ENCODE peak calls at places on chromosomes 6 and 20, in five cellular contexts. G is cardiac muscle cell, T is K562, E is right cardiac atrium, O is IMR-90. N is an unnamed sample.

GRCh38 chr20:61942526-61942925 is 123.2 kb downstream of the TAF4 start:
- DNase-seq in G (no peak), T (no peak), E (peak; percentile 41), O (no peak), N (no peak)

GRCh38 chr6:122733259-122733658 is 46.3 kb upstream of the FABP7 start:
- DNase-seq in G (no peak), T (no peak), E (no peak), O (no peak), N (no peak)

GRCh38 chr20:63381781-63382431 is 20.8 kb upstream of the CHRNA4 start:
- DNase-seq in G (no peak), T (peak; percentile 76), E (peak; percentile 64), O (no peak), N (peak; percentile 67)

GRCh38 chr6:81636930-81637568 is 115.4 kb downstream of the TENT5A start:
- DNase-seq in G (no peak), T (no peak), E (no peak), O (peak; percentile 57), N (no peak)

GRCh38 chr6:109045423-109046012 is 49.1 kb downstream of the SESN1 start:
- DNase-seq in G (no peak), T (peak; percentile 36), E (no peak), O (no peak), N (no peak)

GRCh38 chr20:57774951-57775350 is 65.1 kb upstream of the PMEPA1 start:
- DNase-seq in G (no peak), T (no peak), E (no peak), O (no peak), N (no peak)

GRCh38 chr6:157831424-157832249 is 8.6 kb downstream of the SNX9 start:
- DNase-seq in G (no peak), T (no peak), E (no peak), O (no peak), N (no peak)

GRCh38 chr20:18778993-18779392 is 34.6 kb upstream of the SCP2D1 start:
- DNase-seq in G (no peak), T (peak; percentile 7), E (no peak), O (no peak), N (no peak)

GRCh38 chr6:37551446-37551845 is 51.8 kb upstream of the CCDC167 start:
- DNase-seq in G (no peak), T (no peak), E (no peak), O (no peak), N (no peak)

GRCh38 chr6:37549186-37549957 is 49.7 kb upstream of the CCDC167 start:
- DNase-seq in G (no peak), T (no peak), E (no peak), O (no peak), N (peak; percentile 35)

GRCh38 chr6:37551867-37552266 is 52.2 kb upstream of the CCDC167 start:
- DNase-seq in G (no peak), T (no peak), E (no peak), O (no peak), N (no peak)

GRCh38 chr6:37551002-37551401 is 51.3 kb upstream of the CCDC167 start:
- DNase-seq in G (no peak), T (no peak), E (no peak), O (no peak), N (no peak)

GRCh38 chr6:37550436-37550835 is 50.7 kb upstream of the CCDC167 start:
- DNase-seq in G (peak; percentile 60), T (no peak), E (no peak), O (peak; percentile 64), N (no peak)
- H3K4me1 ChIP-seq in G (peaks cover 35% of the 10 kb centered on the region), T (no peaks in the 10 kb centered on the region), E (no peaks in the 10 kb centered on the region), O (peaks cover 17% of the 10 kb centered on the region), N (peaks cover 7% of the 10 kb centered on the region)

GRCh38 chr6:159008656-159009288 is 8.8 kb upstream of the RSPH3 start:
- DNase-seq in G (peak; percentile 57), T (peak; percentile 35), E (no peak), O (peak; percentile 28), N (no peak)
- H3K4me3 ChIP-seq in G (no peak overlapping the region), T (no peak overlapping the region), E (no peak overlapping the region), O (no peak overlapping the region), N (no peak overlapping the region)

DNA sequence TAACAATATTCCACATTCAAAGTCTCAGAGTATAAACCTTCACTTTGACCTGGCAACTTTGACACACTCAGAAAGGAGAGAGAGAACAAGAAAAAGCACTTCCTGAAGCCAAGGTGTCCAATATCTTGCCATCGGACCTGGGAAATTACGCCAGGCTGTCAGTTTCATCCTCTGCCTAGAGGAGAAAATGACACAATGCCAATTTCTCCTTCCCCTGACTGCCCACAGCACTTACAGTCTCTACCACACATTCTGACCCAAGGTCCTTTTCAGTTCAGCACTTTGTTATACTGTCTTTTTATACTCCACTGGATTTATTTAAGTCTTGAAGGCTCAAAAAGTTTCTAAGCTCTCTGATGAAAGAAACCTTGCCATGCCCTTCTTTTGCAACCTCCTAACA is 250.4 kb downstream of the GMPR start:
- DNase-seq in G (no peak), T (no peak), E (no peak), O (no peak), N (no peak)
- H3K4me1 ChIP-seq in G (peaks cover 14% of the 10 kb centered on the region), T (no peaks in the 10 kb centered on the region), E (no peaks in the 10 kb centered on the region), O (no peaks in the 10 kb centered on the region), N (no peaks in the 10 kb centered on the region)

GRCh38 chr20:2800590-2801458 is at the start of gene CPXM1:
- DNase-seq in G (peak; percentile 67), T (peak; percentile 61), E (no peak), O (no peak), N (no peak)

GRCh38 chr20:2798095-2798805 is 2.2 kb downstream of the CPXM1 start:
- DNase-seq in G (no peak), T (no peak), E (no peak), O (no peak), N (no peak)

GRCh38 chr20:2799688-2800589 is 488 bp downstream of the CPXM1 start:
- DNase-seq in G (peak; percentile 48), T (no peak), E (peak; percentile 58), O (peak; percentile 7), N (no peak)

GRCh38 chr20:2798814-2799213 is 1.6 kb downstream of the CPXM1 start:
- DNase-seq in G (peak; percentile 27), T (no peak), E (no peak), O (peak; percentile 10), N (no peak)

GRCh38 chr20:2799271-2799670 is 1.2 kb downstream of the CPXM1 start:
- DNase-seq in G (no peak), T (no peak), E (no peak), O (no peak), N (no peak)
- H3K4me3 ChIP-seq in G (peak overlapping the region; percentile 77), T (no peak overlapping the region), E (no peak overlapping the region), O (no peak overlapping the region), N (no peak overlapping the region)

GRCh38 chr6:142334294-142334693 is 32.5 kb downstream of the ADGRG6 start:
- DNase-seq in G (no peak), T (no peak), E (no peak), O (no peak), N (no peak)
- H3K4me1 ChIP-seq in G (peaks cover 6% of the 10 kb centered on the region), T (no peaks in the 10 kb centered on the region), E (peaks cover 1% of the 10 kb centered on the region), O (peaks cover 5% of the 10 kb centered on the region), N (no peaks in the 10 kb centered on the region)

GRCh38 chr6:75326557-75327258 is 42.1 kb upstream of the TMEM30A start:
- DNase-seq in G (peak; percentile 27), T (no peak), E (no peak), O (peak; percentile 71), N (no peak)
- H3K4me3 ChIP-seq in G (no peak overlapping the region), T (no peak overlapping the region), E (no peak overlapping the region), O (no peak overlapping the region), N (no peak overlapping the region)

DNA sequence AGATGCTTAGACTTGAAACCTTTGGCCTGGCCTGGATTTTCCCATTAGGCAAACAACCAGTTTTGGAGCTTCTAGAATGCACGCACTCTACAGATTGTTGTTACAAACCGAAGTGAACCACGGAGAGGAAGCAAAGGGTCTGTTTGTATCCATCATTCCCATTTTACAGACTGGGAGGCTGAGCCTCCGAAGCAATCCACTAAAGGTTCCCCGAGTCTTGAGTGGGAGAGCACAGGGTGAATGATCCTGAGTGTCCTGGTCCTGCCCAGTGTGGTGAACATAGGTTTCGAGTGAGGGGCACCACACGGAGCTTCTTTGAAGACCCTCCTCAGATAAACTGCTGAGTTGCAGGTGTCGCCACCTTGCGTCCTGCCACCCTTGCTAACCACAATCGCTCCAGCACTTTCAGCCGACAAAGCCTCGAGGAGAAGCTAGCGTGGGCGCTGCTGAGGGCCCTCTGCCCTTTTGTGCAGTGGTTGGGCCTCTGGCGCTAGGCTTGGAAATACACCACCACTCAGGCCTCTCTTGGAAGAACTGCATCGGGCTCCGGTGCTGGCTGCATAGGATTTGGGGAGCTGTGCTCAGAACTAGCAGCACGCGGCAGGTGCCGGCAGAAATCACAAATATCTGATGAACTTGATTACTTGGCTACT is 1.4 kb upstream of the PRDM13 start:
- DNase-seq in G (no peak), T (no peak), E (peak; percentile 36), O (no peak), N (no peak)
- H3K4me1 ChIP-seq in G (peaks cover 7% of the 10 kb centered on the region), T (no peaks in the 10 kb centered on the region), E (no peaks in the 10 kb centered on the region), O (no peaks in the 10 kb centered on the region), N (no peaks in the 10 kb centered on the region)

GRCh38 chr6:31906122-31906521 is 4.2 kb upstream of the ZBTB12 start:
- DNase-seq in G (no peak), T (no peak), E (no peak), O (no peak), N (no peak)
- H3K4me3 ChIP-seq in G (no peak overlapping the region), T (no peak overlapping the region), E (no peak overlapping the region), O (no peak overlapping the region), N (no peak overlapping the region)

GRCh38 chr20:31710423-31711250 is 12.0 kb downstream of the BCL2L1 start:
- DNase-seq in G (no peak), T (no peak), E (no peak), O (no peak), N (no peak)

GRCh38 chr20:31707994-31708744 is 14.5 kb downstream of the BCL2L1 start:
- DNase-seq in G (no peak), T (peak; percentile 65), E (no peak), O (no peak), N (no peak)

GRCh38 chr20:31711416-31712111 is 11.1 kb downstream of the BCL2L1 start:
- DNase-seq in G (no peak), T (no peak), E (no peak), O (no peak), N (no peak)

GRCh38 chr20:31708839-31709534 is 13.7 kb downstream of the BCL2L1 start:
- DNase-seq in G (no peak), T (no peak), E (no peak), O (no peak), N (no peak)

DNA sequence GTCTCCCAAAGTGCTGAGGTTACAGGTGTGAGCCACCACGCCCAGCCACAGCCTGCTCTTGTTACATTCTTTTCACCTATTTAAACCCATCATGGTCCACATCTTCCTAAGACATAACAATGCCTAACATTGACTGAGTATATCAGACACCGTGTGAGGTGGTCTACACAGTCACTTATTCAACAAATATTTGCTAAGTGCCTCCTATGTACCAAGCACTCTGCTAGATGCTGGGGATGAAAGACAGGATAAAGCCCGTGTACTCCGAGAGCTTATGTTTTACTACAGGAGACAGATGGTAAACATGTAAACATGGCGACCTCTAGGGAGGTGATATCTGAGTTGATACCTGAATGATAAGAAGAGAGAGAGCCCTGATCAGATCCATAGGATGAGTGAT is 12.7 kb downstream of the BCL2L1 start:
- DNase-seq in G (no peak), T (no peak), E (no peak), O (no peak), N (no peak)
- H3K4me1 ChIP-seq in G (peaks cover 18% of the 10 kb centered on the region), T (peaks cover 86% of the 10 kb centered on the region), E (peaks cover 39% of the 10 kb centered on the region), O (peaks cover 19% of the 10 kb centered on the region), N (no peaks in the 10 kb centered on the region)